ENCODE peak calls at places on chromosomes 3 and 15, in four cellular contexts. D is coronary artery; H is mucosa of descending colon; W is activated T-helper 2 cell treated with anti-CD3 and anti-CD28 coated beads, Interferon-gamma antibody, Interleukin-2, Interleukin-4, amounts not matched to agents 10 μg/mL and 5 μg/mL and 100 μg/mL, durations not matched to agents 14 hours and 24 hours and 36 hours. S is an unnamed sample.

GRCh38 chr15:90318591-90318990 is 33.5 kb upstream of the ZNF774 start:
- DNase-seq in W (no peak), D (peak; percentile 68), H (no peak), S (no peak)

GRCh38 chr3:5427021-5427420 is 239.5 kb downstream of the EDEM1 start:
- DNase-seq in D (no peak), H (no peak), W (no peak), S (no peak)

GRCh38 chr3:98695816-98696215 is 67.3 kb upstream of the ST3GAL6 start:
- DNase-seq in D (no peak), H (no peak), W (no peak), S (no peak)

GRCh38 chr15:28098360-28098765 is 752 bp downstream of the OCA2 start:
- DNase-seq in W (no peak), H (no peak), D (no peak), S (no peak)

GRCh38 chr3:32366638-32367368 is 24.9 kb upstream of the CMTM7 start:
- DNase-seq in D (no peak), H (no peak), W (no peak), S (no peak)

GRCh38 chr3:55006277-55006676 is 78.4 kb upstream of the LRTM1 start:
- DNase-seq in H (no peak), D (no peak), W (no peak), S (peak; percentile 87)

GRCh38 chr3:23948761-23949160 is 3.7 kb downstream of the NR1D2 start:
- DNase-seq in D (no peak), H (no peak), W (no peak), S (no peak)

GRCh38 chr3:4994823-4995499 is 15.7 kb downstream of the BHLHE40 start:
- DNase-seq in D (peak; percentile 95), H (peak; percentile 19), W (no peak), S (peak; percentile 14)

GRCh38 chr15:65392368-65392767 is 14.6 kb upstream of the IGDCC3 start:
- DNase-seq in H (no peak), D (no peak), W (no peak), S (no peak)

GRCh38 chr3:65873028-65873427 is 165.7 kb downstream of the MAGI1 start:
- DNase-seq in H (no peak), W (no peak), D (no peak), S (peak; percentile 73)

GRCh38 chr3:128081846-128082245 is 29.6 kb downstream of the SEC61A1 start:
- DNase-seq in H (peak; percentile 28), D (peak; percentile 28), W (no peak), S (no peak)

GRCh38 chr3:140288575-140288974 is 353.6 kb downstream of the CLSTN2 start:
- DNase-seq in H (no peak), W (no peak), D (no peak), S (no peak)

GRCh38 chr3:100737334-100737733 is 28.0 kb downstream of the TFG start:
- DNase-seq in H (peak; percentile 21), W (no peak), D (no peak), S (peak; percentile 51)

GRCh38 chr15:82298032-82298431 is 35.4 kb downstream of the SAXO2 start:
- DNase-seq in D (no peak), H (no peak), W (no peak), S (no peak)

GRCh38 chr3:56469141-56469540 is 874 bp upstream of the ERC2 start:
- DNase-seq in D (no peak), H (no peak), W (no peak), S (no peak)

GRCh38 chr3:105051972-105052371 is 314.7 kb upstream of the ALCAM start:
- DNase-seq in W (no peak), H (no peak), D (no peak), S (peak; percentile 62)

GRCh38 chr3:38084969-38085942 is 46.2 kb downstream of the DLEC1 start:
- DNase-seq in D (no peak), H (no peak), W (no peak), S (no peak)

GRCh38 chr3:141011511-141012262 is 39.5 kb upstream of the SPSB4 start:
- DNase-seq in D (no peak), H (peak; percentile 78), W (peak; percentile 63), S (peak; percentile 94)

GRCh38 chr3:141370065-141370533 is 1.8 kb downstream of the ZBTB38 start:
- DNase-seq in D (peak; percentile 79), H (peak; percentile 66), W (peak; percentile 58), S (peak; percentile 96)

GRCh38 chr3:50147861-50148260 is 7.3 kb upstream of the SEMA3F start:
- DNase-seq in W (no peak), H (no peak), D (no peak), S (peak; percentile 54)

GRCh38 chr3:177197041-177197933 is at the start of gene TBL1XR1:
- DNase-seq in H (peak; percentile 95), D (peak; percentile 96), W (peak; percentile 86), S (peak; percentile 97)

GRCh38 chr3:50264964-50265485 is 3.9 kb upstream of the SEMA3B start:
- DNase-seq in D (no peak), H (no peak), W (no peak), S (no peak)

GRCh38 chr15:90553248-90553745 is 23.6 kb downstream of the CRTC3 start:
- DNase-seq in W (no peak), H (no peak), D (no peak), S (no peak)

GRCh38 chr3:36428444-36428843 is 48.1 kb downstream of the STAC start:
- DNase-seq in H (no peak), W (no peak), D (no peak), S (no peak)

S was measured in NCI-H82.